ENCODE peak calls at places on chromosome 20, in five cellular contexts. H is fibroblast of the aortic adventitia, C is lower leg skin, E is brain microvascular endothelial cell, F is GM06990. I is an unnamed sample.
A peak's percentile ranks its signal among the peaks of the same experiment; 100 is the strongest.

GRCh38 chr20:39676236-39676635 is 714.1 kb downstream of the DHX35 start:
- DNase-seq in H (no peak), C (no peak), E (no peak), F (no peak), I (no peak)

GRCh38 chr20:20095114-20095872 is 43.0 kb downstream of the CFAP61 start:
- DNase-seq in H (no peak), C (no peak), E (no peak), F (no peak), I (no peak)

GRCh38 chr20:54337131-54337530 is 129.2 kb downstream of the PFDN4 start:
- DNase-seq in H (no peak), C (no peak), E (no peak), F (no peak), I (no peak)

GRCh38 chr20:51303731-51304670 is 238.5 kb downstream of the NFATC2 start:
- DNase-seq in H (no peak), C (no peak), E (no peak), F (no peak), I (no peak)

GRCh38 chr20:25149986-25150385 is 45.5 kb upstream of the ENTPD6 start:
- DNase-seq in H (no peak), C (no peak), E (no peak), F (no peak), I (no peak)

GRCh38 chr20:62426678-62427077 is 661 bp downstream of the RBBP8NL start:
- DNase-seq in H (no peak), C (no peak), E (no peak), F (no peak), I (no peak)

GRCh38 chr20:62899633-62900051 is 26.7 kb downstream of the DIDO1 start:
- DNase-seq in H (no peak), C (no peak), E (no peak), F (no peak), I (no peak)

GRCh38 chr20:19823216-19823615 is 65.2 kb downstream of the RIN2 start:
- DNase-seq in H (no peak), C (no peak), E (no peak), F (no peak), I (no peak)

GRCh38 chr20:2386516-2387179 is 5.9 kb downstream of the TGM6 start:
- DNase-seq in H (peak; percentile 43), C (no peak), E (peak; percentile 50), F (no peak), I (peak; percentile 4)

GRCh38 chr20:3407426-3408250 is at the start of gene DNAAF9:
- DNase-seq in H (peak; percentile 62), C (peak; percentile 70), E (peak; percentile 45), F (peak; percentile 73), I (no peak)

GRCh38 chr20:54646156-54646517 is 170.7 kb downstream of the DOK5 start:
- DNase-seq in H (no peak), C (no peak), E (no peak), F (no peak), I (no peak)

GRCh38 chr20:54475334-54476287 is at the start of gene DOK5:
- DNase-seq in H (peak; percentile 71), C (no peak), E (no peak), F (no peak), I (no peak)

GRCh38 chr20:6654490-6655247 is 112.8 kb upstream of the BMP2 start:
- DNase-seq in H (no peak), C (peak; percentile 62), E (no peak), F (no peak), I (no peak)

GRCh38 chr20:6660441-6660840 is 107.0 kb upstream of the BMP2 start:
- DNase-seq in H (no peak), C (peak; percentile 43), E (no peak), F (no peak), I (no peak)

GRCh38 chr20:6651561-6651960 is 115.9 kb upstream of the BMP2 start:
- DNase-seq in H (no peak), C (no peak), E (no peak), F (no peak), I (no peak)

GRCh38 chr20:6657904-6658303 is 109.6 kb upstream of the BMP2 start:
- DNase-seq in H (no peak), C (no peak), E (no peak), F (no peak), I (no peak)

DNA sequence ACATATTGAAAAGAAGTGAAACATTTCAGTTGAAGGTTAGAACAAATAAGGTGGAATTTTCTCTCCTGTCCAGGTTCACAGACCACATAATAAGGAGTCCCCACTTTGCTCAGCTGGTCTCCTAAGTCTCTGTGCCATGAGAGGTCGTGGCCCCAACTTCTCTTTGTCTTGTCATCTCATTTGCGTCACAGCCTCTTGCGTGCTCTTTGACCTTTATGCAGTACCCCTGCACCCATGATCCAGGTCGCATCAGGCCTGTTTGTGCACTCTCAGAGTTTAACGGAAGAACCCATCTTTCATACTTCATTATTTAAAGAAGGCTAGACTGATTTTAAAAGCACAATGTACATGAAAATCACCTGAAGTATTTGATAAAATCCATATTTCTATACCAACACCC is 110.4 kb upstream of the BMP2 start:
- DNase-seq in H (no peak), C (no peak), E (no peak), F (no peak), I (no peak)
- TF ChIP-seq CTCF in H (no peak), C (no peak), E (no peak), F (no peak), I (no peak)

GRCh38 chr20:44017905-44018683 is 103.4 kb downstream of the TOX2 start:
- DNase-seq in H (peak; percentile 82), C (no peak), E (peak; percentile 62), F (no peak), I (peak; percentile 61)
- H3K4me3 ChIP-seq in H (no peak overlapping the region), C (no peak overlapping the region), E (no peak overlapping the region), F (no peak overlapping the region), I (no peak overlapping the region)

DNA sequence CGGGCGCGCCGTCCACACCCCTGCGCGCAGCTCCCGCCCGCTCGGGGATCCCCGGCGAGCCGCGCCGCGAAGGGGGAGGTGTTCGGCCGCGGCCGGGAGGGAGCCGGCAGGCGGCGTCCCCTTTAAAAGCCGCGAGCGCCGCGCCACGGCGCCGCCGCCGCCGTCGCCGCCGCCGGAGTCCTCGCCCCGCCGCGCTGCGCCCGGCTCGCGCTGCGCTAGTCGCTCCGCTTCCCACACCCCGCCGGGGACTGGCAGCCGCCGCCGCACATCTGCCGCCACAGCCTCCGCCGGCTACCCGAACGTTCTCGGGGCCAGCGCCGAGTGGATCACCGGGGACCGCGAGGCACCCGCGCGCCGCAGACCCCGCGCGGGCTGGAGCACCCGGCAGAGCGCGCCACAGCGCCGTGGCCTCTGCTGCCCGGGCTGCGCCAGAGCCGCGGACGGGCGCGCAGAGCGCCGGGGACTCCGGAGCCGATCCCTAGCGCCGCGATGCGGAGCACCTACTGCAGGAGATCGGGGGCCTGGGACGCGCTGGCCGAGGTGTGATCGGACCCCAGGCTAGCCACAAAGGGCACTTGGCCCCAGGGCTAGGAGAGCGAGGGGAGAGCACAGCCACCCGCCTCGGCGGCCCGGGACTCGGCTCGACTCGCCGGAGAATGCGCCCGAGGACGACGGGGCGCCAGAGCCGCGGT is at the start of gene BMP2:
- DNase-seq in H (peak; percentile 58), C (no peak), E (peak; percentile 16), F (peak; percentile 41), I (no peak)
- TF ChIP-seq CTCF in H (no peak), C (no peak), E (no peak), F (no peak), I (no peak)

DNA sequence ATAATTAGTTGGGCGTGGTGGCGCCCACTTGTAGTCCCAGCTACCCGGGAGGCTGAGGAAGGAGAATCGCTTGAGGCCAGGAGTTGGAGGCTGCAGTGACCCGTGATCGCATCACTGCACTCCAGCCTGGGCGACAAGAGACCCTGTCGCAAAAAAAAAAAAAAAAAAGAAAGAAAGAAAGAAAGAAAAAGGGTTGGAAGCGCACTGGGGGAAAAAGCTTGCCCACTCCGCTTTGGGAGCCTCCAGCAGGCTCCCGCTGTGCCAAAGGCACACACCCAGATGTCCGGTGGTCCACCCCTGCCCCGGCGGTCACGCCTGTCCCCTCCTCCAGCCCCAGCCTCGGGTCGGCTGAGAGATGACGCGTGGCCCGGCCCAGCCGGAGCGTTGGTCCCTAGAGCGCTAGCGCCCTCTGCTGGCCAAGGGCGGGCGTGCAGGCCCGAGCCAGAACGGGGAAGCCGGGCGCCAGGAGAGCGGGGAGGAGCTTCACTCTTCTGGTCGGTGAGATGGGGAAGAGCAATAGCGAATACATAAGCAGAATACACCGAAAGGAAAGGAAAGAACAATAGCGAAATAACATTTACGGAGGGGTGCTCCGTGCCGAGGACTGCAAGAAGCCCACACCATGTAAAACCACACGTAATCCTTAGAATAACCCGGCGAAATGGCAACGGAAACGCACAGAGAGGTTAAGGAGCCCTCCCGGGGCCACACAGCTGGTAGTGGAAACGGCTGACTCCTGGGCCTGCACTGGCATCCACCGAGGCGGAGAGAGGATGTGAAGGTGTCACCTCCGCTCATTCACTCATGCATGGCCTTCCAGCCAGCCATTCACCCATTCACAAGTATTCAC is 41.7 kb downstream of the UBE2V1 start:
- DNase-seq in H (peak; percentile 72), C (peak; percentile 81), E (peak; percentile 63), F (peak; percentile 88), I (no peak)
- H3K4me3 ChIP-seq in H (peak overlapping the region; percentile 62), C (no peak overlapping the region), E (peak overlapping the region; percentile 44), F (peak overlapping the region; percentile 47), I (peak overlapping the region; percentile 30)

GRCh38 chr20:9051508-9051907 is 17.4 kb upstream of the PLCB4 start:
- DNase-seq in H (peak; percentile 97), C (peak; percentile 35), E (peak; percentile 95), F (no peak), I (peak; percentile 93)
- TF ChIP-seq CTCF in H (no peak), C (no peak), E (no peak), F (no peak), I (no peak)

GRCh38 chr20:35738410-35739179 is 3.5 kb downstream of the RBM39 start:
- DNase-seq in H (no peak), C (no peak), E (no peak), F (no peak), I (no peak)
- H3K4me3 ChIP-seq in H (peak overlapping the region; percentile 11), C (no peak overlapping the region), E (no peak overlapping the region), F (no peak overlapping the region), I (no peak overlapping the region)